ENCODE peak calls at places on chromosomes 3 and 15, in five cellular contexts. R, J, F, I and L are unnamed samples.

GRCh38 chr3:95401693-95402092 is 1338.8 kb downstream of the NSUN3 start:
- DNase-seq in J (no peak), F (no peak), I (no peak), R (no peak), L (no peak)

GRCh38 chr15:76199106-76200082 is 111.9 kb downstream of the ETFA start:
- DNase-seq in J (no peak), I (peak), R (no peak), F (no peak), L (peak)

GRCh38 chr15:39789736-39790135 is 7.1 kb upstream of the FSIP1 start:
- DNase-seq in R (no peak), J (no peak), F (no peak), I (no peak), L (no peak)

GRCh38 chr15:101087172-101087769 is 164.6 kb downstream of the CHSY1 start:
- DNase-seq in J (no peak), I (no peak), R (no peak), F (no peak), L (no peak)

GRCh38 chr15:64247535-64247905 is 84.7 kb upstream of the PPIB start:
- DNase-seq in F (no peak), J (no peak), I (no peak), R (no peak), L (no peak)

GRCh38 chr3:13317596-13318320 is 102.4 kb downstream of the NUP210 start:
- DNase-seq in I (no peak), J (no peak), R (no peak), F (no peak), L (no peak)

GRCh38 chr3:55723653-55724406 is 236.7 kb upstream of the WNT5A start:
- DNase-seq in R (no peak), I (no peak), F (no peak), J (no peak), L (no peak)

GRCh38 chr15:40957041-40957555 is 3.8 kb downstream of the CHAC1 start:
- DNase-seq in F (no peak), J (no peak), I (no peak), R (no peak), L (no peak)

GRCh38 chr3:113606539-113607218 is 74.3 kb downstream of the SIDT1 start:
- DNase-seq in R (no peak), I (no peak), J (no peak), F (peak), L (no peak)

GRCh38 chr15:80252281-80252619 is 237 bp upstream of the CTXND1 start:
- DNase-seq in J (no peak), F (no peak), R (no peak), I (no peak), L (no peak)

GRCh38 chr15:80249973-80250372 is 2.0 kb downstream of the CTXND1 start:
- DNase-seq in F (no peak), I (no peak), J (no peak), R (no peak), L (no peak)

GRCh38 chr15:80251505-80252280 is at the start of gene CTXND1:
- DNase-seq in J (no peak), I (peak), F (no peak), R (no peak), L (no peak)

GRCh38 chr15:80247320-80247719 is 4.7 kb downstream of the CTXND1 start:
- DNase-seq in J (no peak), I (no peak), R (no peak), F (no peak), L (no peak)

DNA sequence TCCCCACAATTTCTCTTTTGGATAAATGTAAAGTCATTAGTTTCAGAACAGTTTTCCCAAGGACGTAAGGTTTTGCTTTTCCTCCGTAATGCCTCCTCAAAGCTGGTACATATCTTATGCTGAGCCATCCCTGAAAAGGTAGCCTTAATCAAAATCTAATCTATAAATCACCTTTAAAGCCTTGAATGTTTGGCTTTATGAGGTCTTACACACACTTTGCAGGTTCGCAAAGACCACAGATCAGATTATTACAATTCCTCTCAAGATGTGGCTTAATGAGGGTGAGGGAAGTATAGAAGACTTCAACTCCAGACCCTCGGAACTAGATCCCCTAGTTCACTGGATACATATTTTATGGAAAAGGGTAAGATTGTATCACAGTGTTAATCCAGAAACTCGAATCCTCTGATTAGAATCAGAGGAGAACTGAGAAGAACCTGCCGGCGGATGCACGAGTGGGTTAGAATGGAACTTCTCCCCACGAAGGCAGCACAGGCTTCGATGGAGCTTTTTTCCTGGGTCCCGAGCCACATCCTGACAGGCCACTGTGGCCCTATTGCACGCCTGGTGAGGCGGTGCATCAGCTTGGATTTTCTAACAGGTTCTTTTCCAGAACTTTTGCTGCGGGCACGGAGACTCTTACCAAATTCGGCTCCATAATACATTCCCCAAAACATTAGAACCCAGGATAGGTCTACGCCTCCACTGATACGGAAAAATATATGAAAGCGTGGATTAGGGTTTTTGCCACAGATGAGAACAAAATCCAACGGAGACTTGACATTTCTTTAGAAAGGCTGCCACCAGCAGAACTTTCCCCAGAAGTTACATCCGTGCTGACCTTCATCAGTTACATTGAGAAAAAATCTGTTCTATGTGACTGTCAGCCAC is 1.2 kb downstream of the CTXND1 start:
- DNase-seq in J (no peak), F (no peak), R (no peak), I (no peak), L (no peak)
- H3K4me3 ChIP-seq in J (no peak), F (no peak), R (no peak), I (no peak), L (no peak)

GRCh38 chr15:99928429-99928981 is 195.3 kb upstream of the LYSMD4 start:
- DNase-seq in R (peak), I (peak), F (peak), J (peak), L (peak)
- H3K4me3 ChIP-seq in R (peak), I (no peak), F (peak), J (peak), L (peak)

GRCh38 chr15:85581495-85581894 is 201.1 kb downstream of the AKAP13 start:
- DNase-seq in I (peak), R (no peak), F (no peak), J (peak), L (no peak)

GRCh38 chr15:85582719-85583089 is 202.3 kb downstream of the AKAP13 start:
- DNase-seq in I (peak), J (peak), F (peak), R (no peak), L (no peak)

GRCh38 chr15:85582076-85582718 is 201.8 kb downstream of the AKAP13 start:
- DNase-seq in R (no peak), J (no peak), I (no peak), F (no peak), L (no peak)

GRCh38 chr15:85584791-85585360 is 204.5 kb downstream of the AKAP13 start:
- DNase-seq in F (no peak), R (no peak), I (no peak), J (no peak), L (no peak)

DNA sequence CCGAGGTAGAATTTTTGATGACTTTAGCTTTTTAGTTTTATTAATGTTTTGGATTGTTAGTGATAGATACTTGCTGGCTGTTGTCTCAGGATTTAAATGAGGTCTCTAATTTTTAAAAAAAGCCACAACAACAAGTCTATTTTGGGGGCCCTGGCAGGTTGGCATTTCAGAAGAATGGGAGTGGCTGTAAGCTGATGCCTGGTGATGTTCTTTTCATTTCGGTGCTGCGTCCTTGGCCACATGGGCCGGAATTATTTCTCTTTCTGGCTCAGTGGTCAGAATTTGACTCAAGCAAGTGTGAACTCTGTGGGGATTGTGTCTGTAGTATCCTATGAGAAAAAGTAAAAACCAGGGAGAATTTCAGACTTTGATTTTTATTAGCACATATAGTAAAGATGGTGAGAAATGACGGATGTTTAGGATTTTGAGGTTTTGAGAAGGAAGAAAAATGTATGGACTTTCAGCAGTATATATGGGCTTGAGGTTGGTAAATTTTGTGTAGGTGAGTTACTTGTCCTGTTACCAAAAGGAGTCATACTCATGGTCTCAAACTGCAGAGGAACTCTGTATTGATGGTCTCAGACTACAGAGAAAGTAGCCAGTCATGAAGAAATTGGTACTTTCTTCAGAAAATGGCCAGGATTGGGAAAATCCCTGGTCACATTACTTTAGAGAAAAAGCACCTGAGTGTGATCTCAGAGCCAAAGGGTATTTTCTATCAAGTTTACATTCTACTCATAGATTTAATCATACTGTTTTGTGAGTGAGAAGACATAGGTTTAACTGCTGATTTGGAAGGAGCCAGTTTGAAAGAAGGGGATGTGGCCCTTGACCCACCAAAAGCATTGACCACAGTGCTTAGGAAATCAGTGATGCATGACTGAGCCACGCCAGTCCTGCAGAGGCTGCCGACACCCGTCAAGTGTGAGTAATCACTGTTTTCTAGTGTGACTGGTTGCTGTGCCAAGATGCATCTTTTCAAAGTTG is 203.3 kb downstream of the AKAP13 start:
- DNase-seq in I (no peak), F (peak), R (peak), J (no peak), L (peak)
- H3K4me3 ChIP-seq in I (no peak), F (peak), R (no peak), J (peak), L (peak)

DNA sequence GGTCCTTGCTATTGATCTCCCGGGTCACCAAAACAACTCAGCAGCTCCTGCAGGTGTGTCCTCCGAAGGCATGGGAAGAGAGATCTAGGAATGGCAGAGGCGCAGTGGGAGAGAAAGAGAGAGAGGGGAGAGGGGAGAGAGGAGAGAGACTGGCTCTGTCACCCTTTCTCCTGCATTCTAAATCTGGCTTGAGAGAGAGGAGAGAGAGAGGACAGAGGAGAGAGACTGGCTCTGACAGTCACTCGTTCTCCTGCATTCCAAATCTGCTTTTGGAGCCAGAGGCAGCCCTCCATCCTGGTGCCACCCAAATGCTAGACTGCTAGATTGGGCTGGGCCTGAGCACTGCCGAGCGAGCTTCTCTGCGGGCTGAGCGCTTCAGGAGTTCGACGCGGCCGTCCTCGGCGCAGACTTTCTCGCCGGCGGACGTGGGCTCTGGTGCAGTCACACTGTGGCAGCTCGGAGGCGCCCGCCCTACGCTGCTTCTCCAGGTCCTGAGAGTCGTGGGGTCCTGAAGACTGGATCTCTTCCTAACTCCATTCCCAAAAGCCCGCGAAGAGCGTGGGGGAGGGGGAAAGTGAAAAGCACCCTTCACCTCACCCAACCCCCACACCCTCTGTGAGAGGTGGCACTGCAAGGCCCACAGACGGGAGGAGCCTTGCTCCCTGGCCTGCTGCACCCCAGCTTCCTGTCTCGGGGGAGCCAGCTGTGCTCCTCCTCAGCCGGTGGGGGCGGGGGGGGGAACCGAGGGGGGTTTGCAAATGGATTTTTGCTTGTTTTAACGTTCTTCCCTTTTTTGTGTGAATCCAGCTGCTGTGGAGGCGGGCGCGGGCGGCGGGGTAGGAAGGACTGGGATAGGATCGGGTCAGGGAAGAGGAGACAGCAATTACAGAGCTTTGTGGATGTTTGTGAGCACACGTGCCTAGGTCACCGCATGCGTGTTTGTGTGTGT is 222.3 kb downstream of the MEIS2 start:
- DNase-seq in F (no peak), R (no peak), I (no peak), J (no peak), L (no peak)
- H3K4me3 ChIP-seq in F (no peak), R (no peak), I (no peak), J (no peak), L (no peak)

GRCh38 chr3:16463119-16463518 is 50.4 kb downstream of the RFTN1 start:
- DNase-seq in J (no peak), R (no peak), F (no peak), I (no peak), L (no peak)
- H3K4me3 ChIP-seq in J (no peak), R (no peak), F (no peak), I (no peak), L (no peak)

DNA sequence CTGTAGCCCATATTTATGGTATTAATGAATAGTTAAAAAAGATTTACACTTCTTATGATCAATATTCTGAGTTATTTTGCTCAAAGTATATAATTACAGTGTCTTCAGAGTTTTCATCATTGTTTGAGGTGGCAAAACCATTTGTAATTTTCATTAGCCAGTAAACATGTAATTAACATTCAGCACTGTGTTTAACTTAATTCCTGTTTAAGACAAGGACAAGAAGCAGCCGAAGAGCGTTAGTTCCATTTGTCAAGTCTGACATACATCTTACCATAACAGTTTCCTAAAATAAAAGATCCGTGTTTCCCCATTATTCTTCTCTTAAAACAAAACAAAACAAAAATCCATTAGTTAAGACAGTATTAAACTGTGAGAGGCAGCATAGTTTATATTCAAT is 5.6 kb upstream of the NR2F2 start:
- DNase-seq in I (no peak), R (no peak), F (no peak), J (no peak), L (no peak)
- H3K4me3 ChIP-seq in I (no peak), R (peak), F (no peak), J (peak), L (peak)

DNA sequence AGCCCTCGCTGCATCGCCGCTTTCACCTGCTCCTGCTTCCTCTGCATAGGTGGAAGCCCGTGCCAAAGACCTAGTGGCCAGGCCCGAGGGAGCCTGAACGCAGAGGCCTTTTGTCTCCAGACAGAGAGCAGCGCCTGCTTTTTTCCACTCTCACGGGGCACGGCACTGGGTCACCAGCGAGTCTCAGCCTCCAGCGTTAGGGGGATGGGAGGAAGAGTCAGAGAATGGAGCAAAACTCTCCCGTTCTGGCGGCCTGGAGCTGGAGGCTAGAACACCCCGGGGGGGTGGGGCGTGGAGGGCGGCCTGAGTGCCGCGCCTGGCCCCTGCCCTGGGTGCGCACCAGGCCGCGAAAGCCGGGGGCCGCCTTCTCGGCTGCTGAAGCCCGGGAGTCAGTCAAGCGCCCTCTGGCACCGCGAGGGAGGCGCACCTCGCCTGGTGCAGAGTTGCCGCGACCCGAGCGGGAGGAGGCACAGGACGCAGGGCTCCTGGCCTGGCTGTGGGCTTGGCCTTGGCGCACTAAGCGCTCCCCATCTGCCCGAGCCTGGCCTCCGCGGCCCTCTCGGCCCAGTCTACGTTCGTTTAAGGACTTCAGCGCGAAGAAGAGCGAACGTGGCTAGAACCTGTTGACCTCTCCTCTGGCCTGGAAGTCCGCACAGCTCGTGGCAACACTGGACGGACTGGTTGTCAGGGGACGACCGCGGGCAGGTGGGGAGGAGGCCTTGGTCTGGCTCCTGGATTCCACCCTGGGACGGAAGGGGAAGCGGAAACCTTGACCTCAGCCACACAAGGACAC is 21.5 kb downstream of the NR2F2 start:
- DNase-seq in J (no peak), F (no peak), I (peak), R (no peak), L (no peak)
- H3K4me3 ChIP-seq in J (no peak), F (no peak), I (no peak), R (no peak), L (no peak)

DNA sequence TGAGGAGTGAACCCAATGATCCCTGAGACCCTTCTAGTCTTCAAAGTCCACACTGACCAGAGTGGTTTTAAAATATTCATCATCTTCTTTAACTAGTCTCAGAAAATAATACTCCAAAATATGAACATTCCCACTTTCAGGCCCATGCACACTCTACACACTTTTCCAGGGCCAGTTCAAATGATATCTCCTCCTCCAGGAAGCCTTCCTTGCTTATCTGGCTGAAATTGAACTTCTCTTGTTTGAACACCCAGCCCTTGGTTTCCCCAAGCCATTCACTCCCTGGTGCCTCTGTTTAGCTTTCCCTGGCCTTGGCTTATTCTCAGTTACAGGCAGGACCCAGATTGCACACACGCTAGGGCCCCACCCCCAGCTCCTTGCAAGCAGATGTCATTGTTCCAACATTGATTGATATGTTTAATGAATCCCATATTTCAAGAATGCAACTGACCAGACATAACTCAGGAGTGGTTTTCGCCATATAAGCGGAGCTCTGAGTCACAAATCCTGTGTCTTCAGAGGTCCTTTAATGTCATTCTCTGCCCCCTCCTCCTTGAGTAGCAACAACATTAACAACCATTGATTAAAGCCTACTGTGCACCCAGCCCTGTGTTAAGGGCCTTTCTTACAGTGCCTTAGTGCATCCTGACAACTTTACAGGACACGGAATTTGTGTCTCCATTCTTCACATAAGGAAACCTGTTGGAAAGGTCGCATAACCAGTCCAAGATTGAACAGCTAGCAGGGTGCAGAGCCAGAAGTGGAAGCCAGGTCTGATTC is 2.1 kb downstream of the ITGA11 start:
- DNase-seq in R (no peak), F (no peak), I (no peak), J (peak), L (no peak)
- H3K4me3 ChIP-seq in R (no peak), F (no peak), I (no peak), J (no peak), L (peak)